ENCODE peak calls at places on chromosomes 7 and 10, in four cellular contexts. E is epithelial cell of esophagus, W is PC-3, B is sigmoid colon. G is an unnamed sample.

GRCh38 chr7:7970620-7971307 is 2.2 kb downstream of the GLCCI1 start:
- DNase-seq in E (no peak), W (peak), B (no peak), G (no peak)

GRCh38 chr10:28838908-28839307 is 161.6 kb downstream of the BAMBI start:
- DNase-seq in E (no peak), W (peak), B (no peak), G (no peak)

GRCh38 chr7:101754432-101755159 is 62.8 kb upstream of the CUX1 start:
- DNase-seq in E (peak), W (peak), B (no peak), G (no peak)

GRCh38 chr10:132434405-132435005 is 37.5 kb downstream of the PWWP2B start:
- DNase-seq in E (no peak), W (peak), B (no peak), G (no peak)

GRCh38 chr10:114215033-114215432 is 24.0 kb upstream of the VWA2 start:
- DNase-seq in E (no peak), W (no peak), B (no peak), G (no peak)

GRCh38 chr10:79547973-79548372 is 12.2 kb downstream of the SFTPA2 start:
- DNase-seq in E (no peak), W (no peak), B (no peak), G (no peak)

GRCh38 chr10:114367041-114367675 is 37.1 kb downstream of the AFAP1L2 start:
- DNase-seq in E (no peak), W (no peak), B (no peak), G (no peak)

GRCh38 chr10:88114368-88114767 is 250.9 kb downstream of the PTEN start:
- DNase-seq in E (peak), W (no peak), B (no peak), G (no peak)

GRCh38 chr10:92847185-92847864 is 995 bp upstream of the EXOC6 start:
- DNase-seq in E (peak), W (peak), B (no peak), G (no peak)

GRCh38 chr10:33664070-33664469 is 329.6 kb upstream of the NRP1 start:
- DNase-seq in E (no peak), W (no peak), B (no peak), G (no peak)

GRCh38 chr7:150986099-150986512 is 4.7 kb upstream of the NOS3 start:
- DNase-seq in E (peak), W (peak), B (no peak), G (peak)

GRCh38 chr7:139850906-139851305 is 21.8 kb downstream of the TBXAS1 start:
- DNase-seq in E (no peak), W (no peak), B (no peak), G (no peak)

GRCh38 chr7:50598455-50599343 is 33.5 kb upstream of the DDC start:
- DNase-seq in E (no peak), W (no peak), B (no peak), G (no peak)

GRCh38 chr7:133110312-133110711 is 28.4 kb upstream of the CHCHD3 start:
- DNase-seq in E (no peak), W (no peak), B (no peak), G (no peak)

GRCh38 chr7:18468794-18469193 is 26.8 kb upstream of the HDAC9 start:
- DNase-seq in E (peak), W (no peak), B (no peak), G (no peak)

GRCh38 chr7:16130127-16131110 is 290.9 kb downstream of the CRPPA start:
- DNase-seq in E (no peak), W (peak), B (no peak), G (no peak)

GRCh38 chr10:100986623-100986951 is 710 bp downstream of the MRPL43 start:
- DNase-seq in E (no peak), W (no peak), B (peak), G (no peak)

GRCh38 chr7:68417659-68418058 is 1180.6 kb upstream of the AUTS2 start:
- DNase-seq in E (no peak), W (no peak), B (no peak), G (no peak)

GRCh38 chr7:128035712-128036111 is 4.5 kb upstream of the LRRC4 start:
- DNase-seq in E (no peak), W (peak), B (no peak), G (no peak)

GRCh38 chr10:1372212-1372611 is 316.0 kb downstream of the WDR37 start:
- DNase-seq in E (no peak), W (no peak), B (no peak), G (no peak)

GRCh38 chr10:6313107-6313895 is 110.6 kb downstream of the PFKFB3 start:
- DNase-seq in E (no peak), W (no peak), B (no peak), G (no peak)

DNA sequence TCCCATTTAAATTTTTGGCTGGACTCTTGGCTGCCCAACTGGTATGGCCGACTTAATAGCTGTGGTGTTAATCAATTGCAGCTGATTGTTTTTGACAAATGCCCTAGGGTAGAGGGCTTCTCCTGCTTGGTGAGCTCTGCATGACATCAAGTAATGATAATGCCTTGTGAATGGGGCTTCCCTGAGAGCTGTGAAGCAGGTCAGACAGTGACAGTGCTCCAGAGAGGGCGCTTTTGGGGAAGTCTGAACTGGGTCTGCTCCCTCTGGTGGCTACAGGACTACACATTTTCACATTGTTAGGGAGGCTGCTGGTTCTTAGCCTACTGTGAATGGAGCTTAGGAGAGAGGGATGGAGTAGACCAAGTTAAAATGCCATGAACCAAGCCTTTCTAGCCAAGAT is 98.8 kb downstream of the SDK1 start:
- DNase-seq in E (peak), W (peak), B (no peak), G (no peak)
- TF ChIP-seq CTCF in E (peak), W (peak), B (no peak), G (no peak)

GRCh38 chr7:130930260-130930659 is 196.3 kb upstream of the KLF14 start:
- DNase-seq in E (peak), W (peak), B (no peak), G (no peak)
- TF ChIP-seq CTCF in E (no peak), W (no peak), B (no peak), G (no peak)

GRCh38 chr10:37976880-37977203 is 395 bp upstream of the ZNF25 start:
- DNase-seq in E (no peak), W (no peak), B (no peak), G (no peak)

GRCh38 chr10:37972396-37972795 is 4.1 kb downstream of the ZNF25 start:
- DNase-seq in E (no peak), W (no peak), B (no peak), G (no peak)

GRCh38 chr10:37976091-37976879 is at the start of gene ZNF25:
- DNase-seq in E (peak), W (peak), B (peak), G (peak)

DNA sequence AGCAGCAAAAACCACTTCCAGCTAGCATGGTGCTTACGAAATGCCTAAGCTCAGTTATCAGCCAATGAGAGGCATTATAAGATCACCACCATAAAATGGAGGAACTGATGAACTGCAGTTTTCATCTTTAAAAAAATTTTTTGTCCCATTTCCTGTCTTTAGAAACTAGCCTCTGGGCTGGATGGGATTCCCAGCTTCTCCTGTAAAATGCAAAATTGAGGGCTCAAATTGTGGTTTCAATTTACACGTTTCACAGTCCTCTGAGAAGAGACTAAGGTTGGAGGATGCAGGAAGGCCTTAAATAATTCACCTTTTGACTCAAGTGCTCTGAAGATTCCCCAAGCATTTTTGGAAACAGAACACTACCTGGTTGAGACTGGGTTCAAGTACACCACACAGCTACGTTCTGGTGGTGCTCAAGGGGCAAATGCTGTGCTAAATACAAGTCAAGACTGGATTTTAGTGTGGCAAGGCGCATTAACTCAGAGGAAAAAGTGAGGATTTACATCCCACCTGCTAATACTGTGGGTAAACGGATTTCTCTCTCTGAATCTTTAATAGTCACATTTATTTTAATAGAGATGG is 948 bp downstream of the ZNF25 start:
- DNase-seq in E (peak), W (peak), B (no peak), G (no peak)
- TF ChIP-seq CTCF in E (no peak), W (no peak), B (no peak), G (no peak)

DNA sequence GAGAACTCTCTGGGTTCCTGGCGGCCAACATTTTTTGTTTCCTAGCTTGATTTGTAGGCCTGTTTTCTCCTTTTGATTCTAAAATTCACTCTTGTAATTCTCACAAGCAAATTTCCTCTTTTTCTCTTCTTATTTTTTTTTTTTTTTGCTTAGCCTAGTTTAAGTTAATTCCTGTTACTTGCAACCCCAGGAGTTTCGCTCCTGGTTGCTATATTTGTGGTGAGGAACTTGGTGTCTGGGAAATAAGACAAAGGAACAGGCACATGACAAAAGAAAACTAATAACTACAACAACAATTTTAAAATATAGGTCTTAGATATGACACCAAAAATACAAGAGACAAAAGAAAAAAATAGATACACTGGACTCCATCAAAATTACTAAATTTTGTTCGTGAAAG is 6.7 kb downstream of the AOAH start:
- DNase-seq in E (no peak), W (no peak), B (no peak), G (no peak)
- TF ChIP-seq CTCF in E (no peak), W (no peak), B (no peak), G (no peak)

GRCh38 chr10:91642831-91643692 is 10.2 kb upstream of the PPP1R3C start:
- DNase-seq in E (peak), W (peak), B (no peak), G (no peak)

DNA sequence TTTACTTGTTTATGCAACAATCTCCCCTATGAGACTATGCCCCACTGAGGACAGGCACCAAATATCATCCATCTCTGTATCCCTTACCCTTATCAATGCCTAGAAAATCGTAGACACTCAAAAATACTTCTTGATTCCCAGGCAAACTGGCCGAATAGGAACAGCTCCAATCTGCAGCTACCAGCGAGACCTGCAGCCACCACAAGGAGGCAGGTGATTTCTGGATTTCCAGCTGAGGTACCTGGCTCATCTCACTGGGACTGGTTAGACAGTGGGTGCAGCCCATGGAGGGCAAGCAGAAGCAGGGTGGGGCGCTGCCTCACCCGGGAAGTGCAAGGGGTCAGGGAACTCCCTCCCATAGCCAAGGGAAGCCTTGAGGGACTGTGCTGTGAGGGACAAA is 10.8 kb upstream of the PPP1R3C start:
- DNase-seq in E (peak), W (peak), B (no peak), G (no peak)
- TF ChIP-seq CTCF in E (peak), W (peak), B (no peak), G (peak)

DNA sequence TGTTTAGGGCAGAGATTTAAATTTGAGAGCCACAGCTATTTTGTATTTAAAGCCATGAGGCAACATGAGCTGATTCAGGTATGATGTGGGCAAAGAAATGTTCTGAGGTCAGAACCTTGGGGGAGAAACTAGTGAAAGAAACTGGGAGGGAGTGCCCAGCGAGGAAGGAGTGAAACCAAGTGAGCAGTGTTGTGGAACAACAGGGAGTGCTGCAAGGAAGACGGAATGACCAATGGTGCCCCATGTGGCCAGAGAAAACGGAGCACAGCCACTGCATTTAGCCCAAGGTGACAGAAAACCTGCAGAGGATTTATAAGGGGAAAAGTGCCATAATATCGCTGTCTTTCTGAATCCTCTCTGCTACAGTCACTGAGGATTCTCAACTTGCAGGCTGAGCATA is 777.2 kb downstream of the CCSER2 start:
- DNase-seq in E (no peak), W (no peak), B (no peak), G (no peak)
- TF ChIP-seq CTCF in E (no peak), W (peak), B (no peak), G (no peak)

GRCh38 chr10:85791846-85792532 is 574.6 kb downstream of the GRID1 start:
- DNase-seq in E (peak), W (peak), B (no peak), G (no peak)
- TF ChIP-seq CTCF in E (peak), W (no peak), B (no peak), G (no peak)

G was measured in mesothelial cell of epicardium.